ENCODE peak calls at places on chromosomes 1 and 21, in six cellular contexts. L, U, N, J, I and H are unnamed samples.

GRCh38 chr1:8194481-8195227 is 123.3 kb upstream of the SLC45A1 start:
- DNase-seq in L (no peak), U (peak; percentile 72), N (no peak), J (no peak), I (no peak), H (no peak)

GRCh38 chr1:174465855-174466254 is 18.1 kb downstream of the GPR52 start:
- DNase-seq in L (no peak), U (no peak), N (no peak), J (no peak), I (no peak), H (no peak)

GRCh38 chr1:24878775-24879742 is 51.0 kb downstream of the RUNX3 start:
- DNase-seq in L (no peak), U (no peak), N (no peak), J (no peak), I (no peak), H (no peak)

GRCh38 chr1:119674835-119675289 is 26.8 kb upstream of the ZNF697 start:
- DNase-seq in L (peak; percentile 64), U (peak; percentile 37), N (no peak), J (peak; percentile 83), I (peak; percentile 14), H (no peak)

GRCh38 chr1:11178021-11179015 is 10.8 kb upstream of the ANGPTL7 start:
- DNase-seq in L (no peak), U (no peak), N (no peak), J (peak; percentile 72), I (no peak), H (no peak)

GRCh38 chr1:52057245-52057644 is 1.1 kb downstream of the BTF3L4 start:
- DNase-seq in L (no peak), U (no peak), N (no peak), J (no peak), I (no peak), H (no peak)

GRCh38 chr1:10939654-10940450 is 72.6 kb upstream of the TARDBP start:
- DNase-seq in L (no peak), U (peak; percentile 57), N (peak; percentile 73), J (no peak), I (peak; percentile 35), H (no peak)

GRCh38 chr1:32724678-32725594 is 22.4 kb upstream of the SYNC start:
- DNase-seq in L (no peak), U (peak; percentile 92), N (no peak), J (no peak), I (peak; percentile 8), H (no peak)

GRCh38 chr1:203408485-203409229 is 57.7 kb upstream of the FMOD start:
- DNase-seq in L (no peak), U (peak; percentile 73), N (no peak), J (no peak), I (no peak), H (no peak)

GRCh38 chr1:10515627-10516026 is 40.9 kb downstream of the PEX14 start:
- DNase-seq in L (no peak), U (no peak), N (no peak), J (no peak), I (no peak), H (no peak)

GRCh38 chr21:39511102-39511501 is 59.3 kb downstream of the SH3BGR start:
- DNase-seq in L (no peak), U (no peak), N (no peak), J (no peak), I (no peak), H (no peak)

GRCh38 chr1:12124693-12125421 is 41.9 kb upstream of the TNFRSF1B start:
- DNase-seq in L (peak; percentile 25), U (peak; percentile 68), N (peak; percentile 89), J (peak; percentile 45), I (peak; percentile 72), H (peak; percentile 23)

GRCh38 chr1:180572745-180573144 is 14.0 kb downstream of the OVAAL start:
- DNase-seq in L (no peak), U (no peak), N (no peak), J (no peak), I (no peak), H (no peak)

GRCh38 chr21:16279658-16280581 is 550.1 kb downstream of the USP25 start:
- DNase-seq in L (no peak), U (peak; percentile 11), N (no peak), J (no peak), I (no peak), H (peak; percentile 74)

GRCh38 chr1:155177192-155177917 is 3.7 kb downstream of the TRIM46 start:
- DNase-seq in L (no peak), U (no peak), N (no peak), J (no peak), I (no peak), H (no peak)

GRCh38 chr1:20430355-20431290 is 55.4 kb downstream of the CAMK2N1 start:
- DNase-seq in L (no peak), U (peak; percentile 46), N (peak; percentile 64), J (peak; percentile 34), I (peak; percentile 55), H (no peak)

GRCh38 chr1:182091083-182091482 is 29.6 kb upstream of the ZNF648 start:
- DNase-seq in L (no peak), U (no peak), N (no peak), J (no peak), I (no peak), H (no peak)

GRCh38 chr1:97758589-97759057 is 162.2 kb downstream of the DPYD start:
- DNase-seq in L (no peak), U (no peak), N (no peak), J (no peak), I (no peak), H (no peak)

GRCh38 chr1:116751626-116752025 is 2.6 kb upstream of the CD2 start:
- DNase-seq in L (no peak), U (no peak), N (no peak), J (no peak), I (no peak), H (no peak)

GRCh38 chr1:42877380-42877779 is 31.0 kb downstream of the ZNF691 start:
- DNase-seq in L (no peak), U (no peak), N (no peak), J (no peak), I (no peak), H (no peak)